ENCODE peak calls at places on chromosomes 7 and 10, in ten cellular contexts. One of them, this sample, is unnamed.
A peak's percentile ranks its signal among the peaks of the same experiment; 100 is the strongest.

GRCh38 chr7:16984346-16984745 is 102.6 kb upstream of the AGR3 start:
- DNase-seq in stimulated activated CD8-positive, alpha-beta memory T cell treated with anti-CD3 and anti-CD28 coated beads, Interleukin-4, amount 100 ng/mL, for 4 hours: no peak
- DNase-seq in HuH-7: no peak
- DNase-seq in T-helper 2 cell: no peak
- DNase-seq in activated CD4-positive, alpha-beta memory T cell treated with anti-CD3 and anti-CD28 coated beads for 36 hours: no peak
- DNase-seq in sciatic nerve: no peak
- DNase-seq in EL: no peak
- DNase-seq in hypothalamus: no peak
- DNase-seq in GM03348: no peak
- DNase-seq in GM04504: no peak
- DNase-seq in this sample: no peak

GRCh38 chr7:16657656-16658279 is 11.8 kb downstream of the BZW2 start:
- DNase-seq in stimulated activated CD8-positive, alpha-beta memory T cell treated with anti-CD3 and anti-CD28 coated beads, Interleukin-4, amount 100 ng/mL, for 4 hours: no peak
- DNase-seq in HuH-7: no peak
- DNase-seq in T-helper 2 cell: no peak
- DNase-seq in activated CD4-positive, alpha-beta memory T cell treated with anti-CD3 and anti-CD28 coated beads for 36 hours: no peak
- DNase-seq in sciatic nerve: no peak
- DNase-seq in EL: peak; percentile 97
- DNase-seq in hypothalamus: no peak
- DNase-seq in GM03348: peak; percentile 77
- DNase-seq in GM04504: peak; percentile 73
- DNase-seq in this sample: no peak

GRCh38 chr10:104639595-104640338 is 1.3 kb upstream of the SORCS3 start:
- DNase-seq in stimulated activated CD8-positive, alpha-beta memory T cell treated with anti-CD3 and anti-CD28 coated beads, Interleukin-4, amount 100 ng/mL, for 4 hours: no peak
- DNase-seq in HuH-7: no peak
- DNase-seq in T-helper 2 cell: no peak
- DNase-seq in activated CD4-positive, alpha-beta memory T cell treated with anti-CD3 and anti-CD28 coated beads for 36 hours: no peak
- DNase-seq in sciatic nerve: no peak
- DNase-seq in EL: no peak
- DNase-seq in hypothalamus: no peak
- DNase-seq in GM03348: no peak
- DNase-seq in GM04504: no peak
- DNase-seq in this sample: no peak

GRCh38 chr10:21510218-21511070 is 15.0 kb downstream of the SKIDA1 start:
- DNase-seq in stimulated activated CD8-positive, alpha-beta memory T cell treated with anti-CD3 and anti-CD28 coated beads, Interleukin-4, amount 100 ng/mL, for 4 hours: no peak
- DNase-seq in HuH-7: no peak
- DNase-seq in T-helper 2 cell: no peak
- DNase-seq in activated CD4-positive, alpha-beta memory T cell treated with anti-CD3 and anti-CD28 coated beads for 36 hours: no peak
- DNase-seq in sciatic nerve: no peak
- DNase-seq in EL: peak; percentile 30
- DNase-seq in hypothalamus: no peak
- DNase-seq in GM03348: no peak
- DNase-seq in GM04504: no peak
- DNase-seq in this sample: no peak

GRCh38 chr7:50479743-50480517 is 29.8 kb upstream of the FIGNL1 start:
- DNase-seq in stimulated activated CD8-positive, alpha-beta memory T cell treated with anti-CD3 and anti-CD28 coated beads, Interleukin-4, amount 100 ng/mL, for 4 hours: no peak
- DNase-seq in HuH-7: no peak
- DNase-seq in T-helper 2 cell: no peak
- DNase-seq in activated CD4-positive, alpha-beta memory T cell treated with anti-CD3 and anti-CD28 coated beads for 36 hours: no peak
- DNase-seq in sciatic nerve: no peak
- DNase-seq in EL: no peak
- DNase-seq in hypothalamus: no peak
- DNase-seq in GM03348: no peak
- DNase-seq in GM04504: no peak
- DNase-seq in this sample: no peak

GRCh38 chr10:12533151-12533550 is 183.8 kb downstream of the CAMK1D start:
- DNase-seq in stimulated activated CD8-positive, alpha-beta memory T cell treated with anti-CD3 and anti-CD28 coated beads, Interleukin-4, amount 100 ng/mL, for 4 hours: no peak
- DNase-seq in HuH-7: no peak
- DNase-seq in T-helper 2 cell: no peak
- DNase-seq in activated CD4-positive, alpha-beta memory T cell treated with anti-CD3 and anti-CD28 coated beads for 36 hours: no peak
- DNase-seq in sciatic nerve: no peak
- DNase-seq in EL: no peak
- DNase-seq in hypothalamus: no peak
- DNase-seq in GM03348: no peak
- DNase-seq in GM04504: no peak
- DNase-seq in this sample: no peak

GRCh38 chr7:27185708-27186449 is 847 bp upstream of the HOXA11 start:
- DNase-seq in stimulated activated CD8-positive, alpha-beta memory T cell treated with anti-CD3 and anti-CD28 coated beads, Interleukin-4, amount 100 ng/mL, for 4 hours: no peak
- DNase-seq in HuH-7: no peak
- DNase-seq in T-helper 2 cell: no peak
- DNase-seq in activated CD4-positive, alpha-beta memory T cell treated with anti-CD3 and anti-CD28 coated beads for 36 hours: peak; percentile 9
- DNase-seq in sciatic nerve: peak; percentile 60
- DNase-seq in EL: peak; percentile 53
- DNase-seq in hypothalamus: no peak
- DNase-seq in GM03348: peak; percentile 39
- DNase-seq in GM04504: peak; percentile 10
- DNase-seq in this sample: no peak

GRCh38 chr7:32108651-32109050 is 38.4 kb upstream of the PDE1C start:
- DNase-seq in stimulated activated CD8-positive, alpha-beta memory T cell treated with anti-CD3 and anti-CD28 coated beads, Interleukin-4, amount 100 ng/mL, for 4 hours: no peak
- DNase-seq in HuH-7: no peak
- DNase-seq in T-helper 2 cell: no peak
- DNase-seq in activated CD4-positive, alpha-beta memory T cell treated with anti-CD3 and anti-CD28 coated beads for 36 hours: no peak
- DNase-seq in sciatic nerve: no peak
- DNase-seq in EL: no peak
- DNase-seq in hypothalamus: no peak
- DNase-seq in GM03348: no peak
- DNase-seq in GM04504: no peak
- DNase-seq in this sample: no peak

GRCh38 chr7:124443762-124444161 is 321.8 kb downstream of the GPR37 start:
- DNase-seq in stimulated activated CD8-positive, alpha-beta memory T cell treated with anti-CD3 and anti-CD28 coated beads, Interleukin-4, amount 100 ng/mL, for 4 hours: no peak
- DNase-seq in HuH-7: no peak
- DNase-seq in T-helper 2 cell: no peak
- DNase-seq in activated CD4-positive, alpha-beta memory T cell treated with anti-CD3 and anti-CD28 coated beads for 36 hours: no peak
- DNase-seq in sciatic nerve: no peak
- DNase-seq in EL: no peak
- DNase-seq in hypothalamus: no peak
- DNase-seq in GM03348: no peak
- DNase-seq in GM04504: no peak
- DNase-seq in this sample: no peak

GRCh38 chr10:184911-185310 is 49.7 kb downstream of the ZMYND11 start:
- DNase-seq in stimulated activated CD8-positive, alpha-beta memory T cell treated with anti-CD3 and anti-CD28 coated beads, Interleukin-4, amount 100 ng/mL, for 4 hours: no peak
- DNase-seq in HuH-7: no peak
- DNase-seq in T-helper 2 cell: no peak
- DNase-seq in activated CD4-positive, alpha-beta memory T cell treated with anti-CD3 and anti-CD28 coated beads for 36 hours: no peak
- DNase-seq in sciatic nerve: no peak
- DNase-seq in EL: peak; percentile 64
- DNase-seq in hypothalamus: no peak
- DNase-seq in GM03348: peak; percentile 7
- DNase-seq in GM04504: no peak
- DNase-seq in this sample: no peak

GRCh38 chr10:23826399-23826798 is 382.5 kb upstream of the KIAA1217 start:
- DNase-seq in stimulated activated CD8-positive, alpha-beta memory T cell treated with anti-CD3 and anti-CD28 coated beads, Interleukin-4, amount 100 ng/mL, for 4 hours: no peak
- DNase-seq in HuH-7: peak; percentile 40
- DNase-seq in T-helper 2 cell: no peak
- DNase-seq in activated CD4-positive, alpha-beta memory T cell treated with anti-CD3 and anti-CD28 coated beads for 36 hours: no peak
- DNase-seq in sciatic nerve: no peak
- DNase-seq in EL: peak; percentile 4
- DNase-seq in hypothalamus: no peak
- DNase-seq in GM03348: peak; percentile 2
- DNase-seq in GM04504: no peak
- DNase-seq in this sample: no peak

GRCh38 chr10:129770286-129770685 is 193.8 kb downstream of the EBF3 start:
- DNase-seq in stimulated activated CD8-positive, alpha-beta memory T cell treated with anti-CD3 and anti-CD28 coated beads, Interleukin-4, amount 100 ng/mL, for 4 hours: no peak
- DNase-seq in HuH-7: no peak
- DNase-seq in T-helper 2 cell: no peak
- DNase-seq in activated CD4-positive, alpha-beta memory T cell treated with anti-CD3 and anti-CD28 coated beads for 36 hours: no peak
- DNase-seq in sciatic nerve: no peak
- DNase-seq in EL: no peak
- DNase-seq in hypothalamus: no peak
- DNase-seq in GM03348: no peak
- DNase-seq in GM04504: no peak
- DNase-seq in this sample: peak; percentile 22

GRCh38 chr10:124152139-124152780 is 58.9 kb upstream of the CHST15 start:
- DNase-seq in stimulated activated CD8-positive, alpha-beta memory T cell treated with anti-CD3 and anti-CD28 coated beads, Interleukin-4, amount 100 ng/mL, for 4 hours: no peak
- DNase-seq in HuH-7: no peak
- DNase-seq in T-helper 2 cell: no peak
- DNase-seq in activated CD4-positive, alpha-beta memory T cell treated with anti-CD3 and anti-CD28 coated beads for 36 hours: no peak
- DNase-seq in sciatic nerve: peak; percentile 72
- DNase-seq in EL: peak; percentile 90
- DNase-seq in hypothalamus: peak; percentile 28
- DNase-seq in GM03348: peak; percentile 78
- DNase-seq in GM04504: peak; percentile 41
- DNase-seq in this sample: no peak

GRCh38 chr7:46115410-46115809 is 194.3 kb upstream of the IGFBP3 start:
- DNase-seq in stimulated activated CD8-positive, alpha-beta memory T cell treated with anti-CD3 and anti-CD28 coated beads, Interleukin-4, amount 100 ng/mL, for 4 hours: no peak
- DNase-seq in HuH-7: no peak
- DNase-seq in T-helper 2 cell: no peak
- DNase-seq in activated CD4-positive, alpha-beta memory T cell treated with anti-CD3 and anti-CD28 coated beads for 36 hours: no peak
- DNase-seq in sciatic nerve: no peak
- DNase-seq in EL: peak; percentile 41
- DNase-seq in hypothalamus: no peak
- DNase-seq in GM03348: no peak
- DNase-seq in GM04504: no peak
- DNase-seq in this sample: no peak

GRCh38 chr7:44101966-44102845 is 1.9 kb upstream of the AEBP1 start:
- DNase-seq in stimulated activated CD8-positive, alpha-beta memory T cell treated with anti-CD3 and anti-CD28 coated beads, Interleukin-4, amount 100 ng/mL, for 4 hours: no peak
- DNase-seq in HuH-7: no peak
- DNase-seq in T-helper 2 cell: no peak
- DNase-seq in activated CD4-positive, alpha-beta memory T cell treated with anti-CD3 and anti-CD28 coated beads for 36 hours: no peak
- DNase-seq in sciatic nerve: no peak
- DNase-seq in EL: peak; percentile 78
- DNase-seq in hypothalamus: peak; percentile 23
- DNase-seq in GM03348: peak; percentile 82
- DNase-seq in GM04504: peak; percentile 86
- DNase-seq in this sample: no peak

GRCh38 chr10:5517546-5517945 is 7.2 kb upstream of the CALML3 start:
- DNase-seq in stimulated activated CD8-positive, alpha-beta memory T cell treated with anti-CD3 and anti-CD28 coated beads, Interleukin-4, amount 100 ng/mL, for 4 hours: no peak
- DNase-seq in HuH-7: no peak
- DNase-seq in T-helper 2 cell: no peak
- DNase-seq in activated CD4-positive, alpha-beta memory T cell treated with anti-CD3 and anti-CD28 coated beads for 36 hours: no peak
- DNase-seq in sciatic nerve: no peak
- DNase-seq in EL: no peak
- DNase-seq in hypothalamus: no peak
- DNase-seq in GM03348: no peak
- DNase-seq in GM04504: no peak
- DNase-seq in this sample: no peak

GRCh38 chr7:55438765-55439525 is 73.8 kb downstream of the LANCL2 start:
- DNase-seq in stimulated activated CD8-positive, alpha-beta memory T cell treated with anti-CD3 and anti-CD28 coated beads, Interleukin-4, amount 100 ng/mL, for 4 hours: no peak
- DNase-seq in HuH-7: no peak
- DNase-seq in T-helper 2 cell: no peak
- DNase-seq in activated CD4-positive, alpha-beta memory T cell treated with anti-CD3 and anti-CD28 coated beads for 36 hours: no peak
- DNase-seq in sciatic nerve: no peak
- DNase-seq in EL: no peak
- DNase-seq in hypothalamus: no peak
- DNase-seq in GM03348: no peak
- DNase-seq in GM04504: no peak
- DNase-seq in this sample: no peak

GRCh38 chr7:151399906-151400305 is 9.9 kb downstream of the WDR86 start:
- DNase-seq in stimulated activated CD8-positive, alpha-beta memory T cell treated with anti-CD3 and anti-CD28 coated beads, Interleukin-4, amount 100 ng/mL, for 4 hours: no peak
- DNase-seq in HuH-7: no peak
- DNase-seq in T-helper 2 cell: no peak
- DNase-seq in activated CD4-positive, alpha-beta memory T cell treated with anti-CD3 and anti-CD28 coated beads for 36 hours: no peak
- DNase-seq in sciatic nerve: no peak
- DNase-seq in EL: no peak
- DNase-seq in hypothalamus: no peak
- DNase-seq in GM03348: no peak
- DNase-seq in GM04504: no peak
- DNase-seq in this sample: no peak

GRCh38 chr10:116669832-116670644 is 49.3 kb downstream of the PNLIPRP2 start:
- DNase-seq in stimulated activated CD8-positive, alpha-beta memory T cell treated with anti-CD3 and anti-CD28 coated beads, Interleukin-4, amount 100 ng/mL, for 4 hours: no peak
- DNase-seq in HuH-7: no peak
- DNase-seq in T-helper 2 cell: no peak
- DNase-seq in activated CD4-positive, alpha-beta memory T cell treated with anti-CD3 and anti-CD28 coated beads for 36 hours: no peak
- DNase-seq in sciatic nerve: no peak
- DNase-seq in EL: no peak
- DNase-seq in hypothalamus: peak; percentile 44
- DNase-seq in GM03348: peak; percentile 33
- DNase-seq in GM04504: no peak
- DNase-seq in this sample: peak; percentile 12

GRCh38 chr10:113612154-113612553 is 51.7 kb downstream of the NRAP start:
- DNase-seq in stimulated activated CD8-positive, alpha-beta memory T cell treated with anti-CD3 and anti-CD28 coated beads, Interleukin-4, amount 100 ng/mL, for 4 hours: no peak
- DNase-seq in HuH-7: no peak
- DNase-seq in T-helper 2 cell: no peak
- DNase-seq in activated CD4-positive, alpha-beta memory T cell treated with anti-CD3 and anti-CD28 coated beads for 36 hours: no peak
- DNase-seq in sciatic nerve: no peak
- DNase-seq in EL: no peak
- DNase-seq in hypothalamus: peak; percentile 54
- DNase-seq in GM03348: no peak
- DNase-seq in GM04504: no peak
- DNase-seq in this sample: no peak

GRCh38 chr10:17273403-17273802 is 45.4 kb downstream of the VIM start:
- DNase-seq in stimulated activated CD8-positive, alpha-beta memory T cell treated with anti-CD3 and anti-CD28 coated beads, Interleukin-4, amount 100 ng/mL, for 4 hours: no peak
- DNase-seq in HuH-7: no peak
- DNase-seq in T-helper 2 cell: no peak
- DNase-seq in activated CD4-positive, alpha-beta memory T cell treated with anti-CD3 and anti-CD28 coated beads for 36 hours: no peak
- DNase-seq in sciatic nerve: no peak
- DNase-seq in EL: peak; percentile 62
- DNase-seq in hypothalamus: no peak
- DNase-seq in GM03348: peak; percentile 15
- DNase-seq in GM04504: peak; percentile 28
- DNase-seq in this sample: no peak

GRCh38 chr10:103888113-103888841 is 29.7 kb downstream of the STN1 start:
- DNase-seq in stimulated activated CD8-positive, alpha-beta memory T cell treated with anti-CD3 and anti-CD28 coated beads, Interleukin-4, amount 100 ng/mL, for 4 hours: no peak
- DNase-seq in HuH-7: peak; percentile 37
- DNase-seq in T-helper 2 cell: peak; percentile 38
- DNase-seq in activated CD4-positive, alpha-beta memory T cell treated with anti-CD3 and anti-CD28 coated beads for 36 hours: peak; percentile 33
- DNase-seq in sciatic nerve: peak; percentile 72
- DNase-seq in EL: peak; percentile 83
- DNase-seq in hypothalamus: no peak
- DNase-seq in GM03348: peak; percentile 74
- DNase-seq in GM04504: no peak
- DNase-seq in this sample: no peak

GRCh38 chr10:78516741-78517140 is 483.1 kb downstream of the RPS24 start:
- DNase-seq in stimulated activated CD8-positive, alpha-beta memory T cell treated with anti-CD3 and anti-CD28 coated beads, Interleukin-4, amount 100 ng/mL, for 4 hours: no peak
- DNase-seq in HuH-7: no peak
- DNase-seq in T-helper 2 cell: no peak
- DNase-seq in activated CD4-positive, alpha-beta memory T cell treated with anti-CD3 and anti-CD28 coated beads for 36 hours: no peak
- DNase-seq in sciatic nerve: no peak
- DNase-seq in EL: no peak
- DNase-seq in hypothalamus: no peak
- DNase-seq in GM03348: no peak
- DNase-seq in GM04504: no peak
- DNase-seq in this sample: no peak

GRCh38 chr7:152881893-152882292 is 122.3 kb downstream of the ACTR3B start:
- DNase-seq in stimulated activated CD8-positive, alpha-beta memory T cell treated with anti-CD3 and anti-CD28 coated beads, Interleukin-4, amount 100 ng/mL, for 4 hours: no peak
- DNase-seq in HuH-7: no peak
- DNase-seq in T-helper 2 cell: no peak
- DNase-seq in activated CD4-positive, alpha-beta memory T cell treated with anti-CD3 and anti-CD28 coated beads for 36 hours: no peak
- DNase-seq in sciatic nerve: no peak
- DNase-seq in EL: no peak
- DNase-seq in hypothalamus: no peak
- DNase-seq in GM03348: no peak
- DNase-seq in GM04504: no peak
- DNase-seq in this sample: no peak

GRCh38 chr7:138358850-138359341 is 101.2 kb upstream of the TRIM24 start:
- DNase-seq in stimulated activated CD8-positive, alpha-beta memory T cell treated with anti-CD3 and anti-CD28 coated beads, Interleukin-4, amount 100 ng/mL, for 4 hours: no peak
- DNase-seq in HuH-7: no peak
- DNase-seq in T-helper 2 cell: no peak
- DNase-seq in activated CD4-positive, alpha-beta memory T cell treated with anti-CD3 and anti-CD28 coated beads for 36 hours: no peak
- DNase-seq in sciatic nerve: no peak
- DNase-seq in EL: peak; percentile 6
- DNase-seq in hypothalamus: no peak
- DNase-seq in GM03348: no peak
- DNase-seq in GM04504: no peak
- DNase-seq in this sample: no peak

GRCh38 chr7:125695631-125696030 is 766.0 kb upstream of the POT1 start:
- DNase-seq in stimulated activated CD8-positive, alpha-beta memory T cell treated with anti-CD3 and anti-CD28 coated beads, Interleukin-4, amount 100 ng/mL, for 4 hours: no peak
- DNase-seq in HuH-7: no peak
- DNase-seq in T-helper 2 cell: no peak
- DNase-seq in activated CD4-positive, alpha-beta memory T cell treated with anti-CD3 and anti-CD28 coated beads for 36 hours: no peak
- DNase-seq in sciatic nerve: no peak
- DNase-seq in EL: no peak
- DNase-seq in hypothalamus: no peak
- DNase-seq in GM03348: no peak
- DNase-seq in GM04504: no peak
- DNase-seq in this sample: no peak

GRCh38 chr7:91164531-91164930 is 99.7 kb upstream of the FZD1 start:
- DNase-seq in stimulated activated CD8-positive, alpha-beta memory T cell treated with anti-CD3 and anti-CD28 coated beads, Interleukin-4, amount 100 ng/mL, for 4 hours: no peak
- DNase-seq in HuH-7: no peak
- DNase-seq in T-helper 2 cell: no peak
- DNase-seq in activated CD4-positive, alpha-beta memory T cell treated with anti-CD3 and anti-CD28 coated beads for 36 hours: no peak
- DNase-seq in sciatic nerve: no peak
- DNase-seq in EL: no peak
- DNase-seq in hypothalamus: no peak
- DNase-seq in GM03348: peak; percentile 16
- DNase-seq in GM04504: no peak
- DNase-seq in this sample: no peak